ENCODE peak calls at places on chromosomes 7 and 10, in nine cellular contexts. O is GM23338; K is CD4-positive, CD25-positive, alpha-beta regulatory T cell; Q is central memory CD8-positive, alpha-beta T cell; N is activated naive CD8-positive, alpha-beta T cell treated with anti-CD3 and anti-CD28 coated beads, Interleukin-2, amount 10 ng/mL, durations not matched to agents 7 days and 5 days; H is DND-41; P is left ventricle myocardium superior; F is gastrocnemius medialis; R is activated CD4-positive, alpha-beta T cell treated with anti-CD3 and anti-CD28 coated beads for 36 hours. C is an unnamed sample.

GRCh38 chr10:61272781-61273180 is 180.4 kb downstream of the TMEM26 start:
- ATAC-seq in O (no peak), H (no peak), P (no peak), Q (no peak), R (no peak), K (no peak), N (no peak), F (no peak), C (no peak)

GRCh38 chr10:48931188-48931587 is 8.5 kb downstream of the LRRC18 start:
- ATAC-seq in H (peak), R (no peak), F (no peak), Q (no peak), O (peak), P (no peak), K (no peak), N (no peak), C (no peak)

GRCh38 chr10:77862595-77862994 is 64.0 kb downstream of the DLG5 start:
- ATAC-seq in Q (no peak), N (no peak), H (no peak), R (no peak), P (peak), O (no peak), K (no peak), F (no peak), C (no peak)

GRCh38 chr7:82562716-82563404 is 119.3 kb upstream of the CACNA2D1 start:
- ATAC-seq in K (no peak), Q (no peak), O (no peak), P (no peak), F (no peak), N (no peak), R (no peak), H (no peak), C (no peak)

GRCh38 chr7:6614941-6615737 is at the start of gene ZNF853:
- ATAC-seq in R (peak), K (peak), H (peak), P (peak), Q (peak), N (peak), F (no peak), O (peak), C (peak)

GRCh38 chr7:12635830-12636229 is 51.6 kb upstream of the ARL4A start:
- ATAC-seq in N (peak), K (peak), P (no peak), F (no peak), O (no peak), H (peak), R (peak), Q (no peak), C (peak)

GRCh38 chr10:110735620-110736027 is 91.5 kb downstream of the RBM20 start:
- ATAC-seq in N (no peak), P (no peak), K (no peak), O (no peak), Q (no peak), H (no peak), F (no peak), R (no peak), C (no peak)

GRCh38 chr10:97628228-97628627 is 5.1 kb downstream of the MORN4 start:
- ATAC-seq in K (no peak), F (no peak), Q (no peak), P (no peak), N (no peak), H (no peak), R (no peak), O (no peak), C (no peak)

GRCh38 chr7:117427258-117427701 is at the start of gene ASZ1:
- ATAC-seq in K (no peak), H (no peak), P (no peak), N (no peak), F (no peak), O (no peak), Q (no peak), R (no peak), C (no peak)

GRCh38 chr7:31776616-31777015 is 89.6 kb downstream of the PPP1R17 start:
- ATAC-seq in P (no peak), R (no peak), O (no peak), F (no peak), N (no peak), Q (no peak), H (no peak), K (no peak), C (no peak)